ENCODE peak calls at places on chromosome 13, in five cellular contexts. One of them, this sample, is unnamed.

GRCh38 chr13:42594577-42595571 is 20.9 kb downstream of the TNFSF11 start:
- DNase-seq in HCT116: peak; percentile 51
- DNase-seq in kidney: no peak
- DNase-seq in tibial nerve: no peak
- DNase-seq in heart right ventricle: no peak
- DNase-seq in this sample: peak; percentile 4

GRCh38 chr13:110254151-110254679 is 52.7 kb downstream of the COL4A1 start:
- DNase-seq in HCT116: no peak
- DNase-seq in kidney: no peak
- DNase-seq in tibial nerve: no peak
- DNase-seq in heart right ventricle: no peak
- DNase-seq in this sample: no peak

GRCh38 chr13:73521291-73521626 is 462.5 kb downstream of the KLF5 start:
- DNase-seq in HCT116: no peak
- DNase-seq in kidney: no peak
- DNase-seq in tibial nerve: no peak
- DNase-seq in heart right ventricle: no peak
- DNase-seq in this sample: no peak

GRCh38 chr13:79658333-79658975 is 177.5 kb downstream of the NDFIP2 start:
- DNase-seq in HCT116: no peak
- DNase-seq in kidney: no peak
- DNase-seq in tibial nerve: no peak
- DNase-seq in heart right ventricle: peak; percentile 5
- DNase-seq in this sample: no peak

GRCh38 chr13:49412749-49413148 is 31.1 kb downstream of the CAB39L start:
- DNase-seq in HCT116: no peak
- DNase-seq in kidney: no peak
- DNase-seq in tibial nerve: no peak
- DNase-seq in heart right ventricle: no peak
- DNase-seq in this sample: no peak

GRCh38 chr13:44470623-44471562 is 97.3 kb downstream of the SERP2 start:
- DNase-seq in HCT116: peak; percentile 35
- DNase-seq in kidney: no peak
- DNase-seq in tibial nerve: no peak
- DNase-seq in heart right ventricle: no peak
- DNase-seq in this sample: no peak

GRCh38 chr13:45473627-45474026 is 8.9 kb downstream of the COG3 start:
- DNase-seq in HCT116: no peak
- DNase-seq in kidney: no peak
- DNase-seq in tibial nerve: no peak
- DNase-seq in heart right ventricle: no peak
- DNase-seq in this sample: no peak

GRCh38 chr13:84265365-84265764 is 383.1 kb upstream of the SLITRK1 start:
- DNase-seq in HCT116: no peak
- DNase-seq in kidney: no peak
- DNase-seq in tibial nerve: no peak
- DNase-seq in heart right ventricle: no peak
- DNase-seq in this sample: no peak

GRCh38 chr13:53490732-53491131 is 462.1 kb downstream of the OLFM4 start:
- DNase-seq in HCT116: no peak
- DNase-seq in kidney: no peak
- DNase-seq in tibial nerve: no peak
- DNase-seq in heart right ventricle: no peak
- DNase-seq in this sample: no peak

GRCh38 chr13:90868321-90868920 is 479.1 kb upstream of the MIR17HG start:
- DNase-seq in HCT116: peak; percentile 8
- DNase-seq in kidney: no peak
- DNase-seq in tibial nerve: no peak
- DNase-seq in heart right ventricle: no peak
- DNase-seq in this sample: no peak

GRCh38 chr13:97261254-97262015 is 39.3 kb downstream of the MBNL2 start:
- DNase-seq in HCT116: no peak
- DNase-seq in kidney: no peak
- DNase-seq in tibial nerve: no peak
- DNase-seq in heart right ventricle: no peak
- DNase-seq in this sample: no peak

GRCh38 chr13:50081899-50082425 is 66.7 kb downstream of the KCNRG start:
- DNase-seq in HCT116: peak; percentile 98
- DNase-seq in kidney: peak; percentile 99
- DNase-seq in tibial nerve: peak; percentile 96
- DNase-seq in heart right ventricle: peak; percentile 96
- DNase-seq in this sample: peak; percentile 96

GRCh38 chr13:30026093-30026492 is 175.7 kb upstream of the UBL3 start:
- DNase-seq in HCT116: no peak
- DNase-seq in kidney: no peak
- DNase-seq in tibial nerve: no peak
- DNase-seq in heart right ventricle: no peak
- DNase-seq in this sample: no peak

GRCh38 chr13:30017880-30018279 is 167.5 kb upstream of the UBL3 start:
- DNase-seq in HCT116: no peak
- DNase-seq in kidney: no peak
- DNase-seq in tibial nerve: no peak
- DNase-seq in heart right ventricle: no peak
- DNase-seq in this sample: no peak

GRCh38 chr13:113117956-113118327 is 4.7 kb upstream of the F10 start:
- DNase-seq in HCT116: no peak
- DNase-seq in kidney: no peak
- DNase-seq in tibial nerve: no peak
- DNase-seq in heart right ventricle: no peak
- DNase-seq in this sample: no peak

GRCh38 chr13:90414691-90415596 is 932.5 kb upstream of the MIR17HG start:
- DNase-seq in HCT116: peak; percentile 4
- DNase-seq in kidney: no peak
- DNase-seq in tibial nerve: no peak
- DNase-seq in heart right ventricle: no peak
- DNase-seq in this sample: no peak

GRCh38 chr13:105979586-105979985 is 555.9 kb downstream of the EFNB2 start:
- DNase-seq in HCT116: no peak
- DNase-seq in kidney: no peak
- DNase-seq in tibial nerve: no peak
- DNase-seq in heart right ventricle: no peak
- DNase-seq in this sample: no peak

GRCh38 chr13:31773538-31773937 is 34.2 kb downstream of the RXFP2 start:
- DNase-seq in HCT116: no peak
- DNase-seq in kidney: no peak
- DNase-seq in tibial nerve: no peak
- DNase-seq in heart right ventricle: no peak
- DNase-seq in this sample: no peak

GRCh38 chr13:20182231-20182846 is 10.4 kb downstream of the GJB2 start:
- DNase-seq in HCT116: peak; percentile 57
- DNase-seq in kidney: no peak
- DNase-seq in tibial nerve: no peak
- DNase-seq in heart right ventricle: no peak
- DNase-seq in this sample: peak; percentile 60

GRCh38 chr13:24661713-24662112 is 18.5 kb upstream of the ATP12A start:
- DNase-seq in HCT116: no peak
- DNase-seq in kidney: no peak
- DNase-seq in tibial nerve: no peak
- DNase-seq in heart right ventricle: no peak
- DNase-seq in this sample: no peak

GRCh38 chr13:78401833-78402232 is 201.5 kb downstream of the POU4F1 start:
- DNase-seq in HCT116: no peak
- DNase-seq in kidney: no peak
- DNase-seq in tibial nerve: no peak
- DNase-seq in heart right ventricle: no peak
- DNase-seq in this sample: no peak

GRCh38 chr13:36190771-36191170 is 23.6 kb downstream of the SOHLH2 start:
- DNase-seq in HCT116: no peak
- DNase-seq in kidney: no peak
- DNase-seq in tibial nerve: no peak
- DNase-seq in heart right ventricle: no peak
- DNase-seq in this sample: no peak

GRCh38 chr13:66556306-66556705 is 673.8 kb downstream of the PCDH9 start:
- DNase-seq in HCT116: no peak
- DNase-seq in kidney: no peak
- DNase-seq in tibial nerve: no peak
- DNase-seq in heart right ventricle: no peak
- DNase-seq in this sample: no peak

GRCh38 chr13:105702441-105702840 is 833.0 kb downstream of the EFNB2 start:
- DNase-seq in HCT116: no peak
- DNase-seq in kidney: no peak
- DNase-seq in tibial nerve: no peak
- DNase-seq in heart right ventricle: no peak
- DNase-seq in this sample: no peak

GRCh38 chr13:112112534-112113276 is 45.8 kb downstream of the SOX1 start:
- DNase-seq in HCT116: no peak
- DNase-seq in kidney: no peak
- DNase-seq in tibial nerve: no peak
- DNase-seq in heart right ventricle: no peak
- DNase-seq in this sample: no peak

GRCh38 chr13:40181203-40181845 is 485.1 kb downstream of the FOXO1 start:
- DNase-seq in HCT116: no peak
- DNase-seq in kidney: no peak
- DNase-seq in tibial nerve: no peak
- DNase-seq in heart right ventricle: no peak
- DNase-seq in this sample: no peak

GRCh38 chr13:37085656-37086055 is 19.8 kb downstream of the CSNK1A1L start:
- DNase-seq in HCT116: no peak
- DNase-seq in kidney: no peak
- DNase-seq in tibial nerve: no peak
- DNase-seq in heart right ventricle: no peak
- DNase-seq in this sample: no peak

GRCh38 chr13:113057084-113057483 is 48.5 kb upstream of the F7 start:
- DNase-seq in HCT116: no peak
- DNase-seq in kidney: peak; percentile 8
- DNase-seq in tibial nerve: no peak
- DNase-seq in heart right ventricle: peak; percentile 1
- DNase-seq in this sample: no peak

GRCh38 chr13:48263196-48263595 is 30.2 kb downstream of the ITM2B start:
- DNase-seq in HCT116: no peak
- DNase-seq in kidney: no peak
- DNase-seq in tibial nerve: no peak
- DNase-seq in heart right ventricle: no peak
- DNase-seq in this sample: no peak

DNA sequence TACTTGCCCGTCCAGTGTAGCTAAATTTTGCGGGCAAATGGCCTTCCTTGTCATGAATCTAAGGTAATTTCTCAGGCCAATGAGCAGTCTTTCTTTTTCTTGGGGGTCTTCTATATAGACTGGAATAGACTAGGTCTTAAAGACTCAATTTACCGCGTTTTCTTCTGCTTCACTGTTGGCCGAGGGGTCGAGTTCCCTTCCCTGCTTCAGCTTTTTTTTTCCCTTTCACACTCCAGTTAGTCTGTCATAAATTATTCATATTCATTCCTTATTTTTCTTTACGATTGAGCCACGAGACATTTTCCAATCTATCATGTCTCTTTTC is 276 bp downstream of the ALG11 start:
- DNase-seq in HCT116: no peak
- DNase-seq in kidney: no peak
- DNase-seq in tibial nerve: no peak
- DNase-seq in heart right ventricle: no peak
- DNase-seq in this sample: no peak
- H3K27ac ChIP-seq in HCT116: peak overlapping the region; percentile 31
- H3K27ac ChIP-seq in kidney: no peak overlapping the region
- H3K27ac ChIP-seq in tibial nerve: peak overlapping the region; percentile 26
- H3K27ac ChIP-seq in heart right ventricle: peak overlapping the region; percentile 89
- H3K27ac ChIP-seq in this sample: peak overlapping the region; percentile 51

GRCh38 chr13:51225034-51225433 is 2.8 kb downstream of the FAM124A start:
- DNase-seq in HCT116: no peak
- DNase-seq in kidney: no peak
- DNase-seq in tibial nerve: no peak
- DNase-seq in heart right ventricle: no peak
- DNase-seq in this sample: no peak
- H3K27ac ChIP-seq in HCT116: no peak overlapping the region
- H3K27ac ChIP-seq in kidney: no peak overlapping the region
- H3K27ac ChIP-seq in tibial nerve: no peak overlapping the region
- H3K27ac ChIP-seq in heart right ventricle: no peak overlapping the region
- H3K27ac ChIP-seq in this sample: peak overlapping the region; percentile 94

DNA sequence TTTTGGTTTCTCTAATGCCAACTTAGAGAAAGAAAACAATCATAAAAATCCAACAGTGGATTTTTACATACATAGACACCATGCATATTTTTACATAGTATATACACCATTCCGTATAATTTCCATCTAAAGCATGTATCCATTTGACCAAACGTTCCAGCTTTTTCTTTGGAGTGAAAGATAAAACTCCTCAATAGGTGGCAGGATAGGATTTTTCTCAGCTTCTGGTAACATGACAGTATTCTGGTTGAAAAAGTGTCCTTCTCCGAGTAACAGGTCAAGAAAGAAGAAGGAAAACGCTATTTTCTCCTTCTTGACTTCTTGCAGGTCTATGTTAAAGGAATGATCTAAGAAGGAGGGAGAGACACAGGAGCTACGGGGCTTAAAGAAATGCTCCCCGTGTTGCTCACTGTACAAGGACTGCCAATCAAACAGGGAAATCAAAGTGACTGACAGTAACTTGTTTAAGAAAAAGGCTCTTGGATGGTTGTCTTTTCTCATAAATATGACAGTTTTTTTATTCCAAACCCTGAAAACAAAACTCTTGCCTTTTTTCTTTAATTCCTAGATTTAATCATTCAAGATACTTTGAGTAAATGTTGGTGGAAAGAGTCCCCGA is 11.5 kb downstream of the FLT1 start:
- DNase-seq in HCT116: no peak
- DNase-seq in kidney: no peak
- DNase-seq in tibial nerve: no peak
- DNase-seq in heart right ventricle: no peak
- DNase-seq in this sample: no peak
- H3K27ac ChIP-seq in HCT116: no peak overlapping the region
- H3K27ac ChIP-seq in kidney: no peak overlapping the region
- H3K27ac ChIP-seq in tibial nerve: no peak overlapping the region
- H3K27ac ChIP-seq in heart right ventricle: peak overlapping the region; percentile 20
- H3K27ac ChIP-seq in this sample: no peak overlapping the region

GRCh38 chr13:93766719-93767118 is 540.1 kb downstream of the GPC6 start:
- DNase-seq in HCT116: no peak
- DNase-seq in kidney: no peak
- DNase-seq in tibial nerve: no peak
- DNase-seq in heart right ventricle: no peak
- DNase-seq in this sample: no peak

GRCh38 chr13:93769607-93770006 is 543.0 kb downstream of the GPC6 start:
- DNase-seq in HCT116: no peak
- DNase-seq in kidney: no peak
- DNase-seq in tibial nerve: no peak
- DNase-seq in heart right ventricle: no peak
- DNase-seq in this sample: no peak

GRCh38 chr13:93769126-93769525 is 542.5 kb downstream of the GPC6 start:
- DNase-seq in HCT116: no peak
- DNase-seq in kidney: no peak
- DNase-seq in tibial nerve: no peak
- DNase-seq in heart right ventricle: no peak
- DNase-seq in this sample: no peak

GRCh38 chr13:93767231-93767916 is 540.8 kb downstream of the GPC6 start:
- DNase-seq in HCT116: no peak
- DNase-seq in kidney: no peak
- DNase-seq in tibial nerve: no peak
- DNase-seq in heart right ventricle: no peak
- DNase-seq in this sample: no peak

GRCh38 chr13:93767917-93768422 is 541.4 kb downstream of the GPC6 start:
- DNase-seq in HCT116: no peak
- DNase-seq in kidney: no peak
- DNase-seq in tibial nerve: no peak
- DNase-seq in heart right ventricle: no peak
- DNase-seq in this sample: no peak
- H3K27ac ChIP-seq in HCT116: no peak overlapping the region
- H3K27ac ChIP-seq in kidney: peak overlapping the region; percentile 27
- H3K27ac ChIP-seq in tibial nerve: no peak overlapping the region
- H3K27ac ChIP-seq in heart right ventricle: no peak overlapping the region
- H3K27ac ChIP-seq in this sample: no peak overlapping the region